ENCODE peak calls at places on chromosome 1, in seven cellular contexts. U, Y, I, D, B, E and M are unnamed samples.

GRCh38 chr1:5949761-5950100 is 42.5 kb downstream of the NPHP4 start:
- DNase-seq in U (no peak), Y (no peak), I (no peak), D (peak; percentile 17), B (no peak), E (no peak), M (no peak)

GRCh38 chr1:7704214-7705047 is 66.7 kb upstream of the VAMP3 start:
- DNase-seq in U (peak; percentile 78), Y (no peak), I (peak; percentile 94), D (peak; percentile 97), B (peak; percentile 90), E (peak; percentile 97), M (peak; percentile 99)

GRCh38 chr1:240178366-240178765 is 86.7 kb downstream of the FMN2 start:
- DNase-seq in U (peak; percentile 27), Y (no peak), I (no peak), D (no peak), B (no peak), E (no peak), M (no peak)

GRCh38 chr1:31154000-31154631 is 85.6 kb downstream of the NKAIN1 start:
- DNase-seq in U (no peak), Y (no peak), I (no peak), D (no peak), B (no peak), E (no peak), M (no peak)

GRCh38 chr1:169577981-169578738 is 8.1 kb downstream of the F5 start:
- DNase-seq in U (no peak), Y (no peak), I (no peak), D (no peak), B (no peak), E (no peak), M (no peak)

GRCh38 chr1:203175237-203176181 is at the start of gene MYBPH:
- DNase-seq in U (no peak), Y (no peak), I (peak; percentile 22), D (no peak), B (no peak), E (no peak), M (no peak)

GRCh38 chr1:87942165-87942564 is 613.5 kb downstream of the LMO4 start:
- DNase-seq in U (peak; percentile 35), Y (no peak), I (no peak), D (no peak), B (no peak), E (no peak), M (no peak)

GRCh38 chr1:35656148-35656862 is 15.0 kb upstream of the PSMB2 start:
- DNase-seq in U (peak; percentile 76), Y (no peak), I (no peak), D (no peak), B (no peak), E (no peak), M (no peak)

GRCh38 chr1:232474821-232475220 is 155.1 kb downstream of the SIPA1L2 start:
- DNase-seq in U (peak; percentile 37), Y (no peak), I (no peak), D (no peak), B (no peak), E (no peak), M (no peak)

GRCh38 chr1:39317111-39317510 is 112.6 kb downstream of the MACF1 start:
- DNase-seq in U (peak; percentile 10), Y (no peak), I (no peak), D (no peak), B (no peak), E (no peak), M (no peak)

GRCh38 chr1:244957122-244957521 is 92.8 kb upstream of the HNRNPU start:
- DNase-seq in U (no peak), Y (no peak), I (no peak), D (no peak), B (no peak), E (no peak), M (no peak)

GRCh38 chr1:219664310-219665029 is 51.6 kb upstream of the ZC3H11B start:
- DNase-seq in U (no peak), Y (no peak), I (no peak), D (no peak), B (no peak), E (no peak), M (no peak)

GRCh38 chr1:9942399-9942938 is 722 bp downstream of the LZIC start:
- DNase-seq in U (peak; percentile 72), Y (no peak), I (no peak), D (no peak), B (peak; percentile 72), E (peak; percentile 18), M (no peak)

GRCh38 chr1:29706936-29707335 is 470.6 kb downstream of the PTPRU start:
- DNase-seq in U (peak; percentile 44), Y (no peak), I (no peak), D (no peak), B (peak; percentile 28), E (peak; percentile 67), M (peak; percentile 94)

GRCh38 chr1:231808990-231809389 is 182.4 kb downstream of the DISC1 start:
- DNase-seq in U (peak; percentile 33), Y (peak; percentile 77), I (no peak), D (no peak), B (no peak), E (no peak), M (no peak)

GRCh38 chr1:230232352-230232751 is 165.3 kb downstream of the GALNT2 start:
- DNase-seq in U (peak; percentile 10), Y (no peak), I (peak; percentile 27), D (no peak), B (no peak), E (no peak), M (no peak)

GRCh38 chr1:179206817-179207216 is 22.7 kb downstream of the ABL2 start:
- DNase-seq in U (no peak), Y (no peak), I (no peak), D (no peak), B (no peak), E (no peak), M (no peak)

GRCh38 chr1:55212349-55213028 is 2.7 kb downstream of the USP24 start:
- DNase-seq in U (no peak), Y (no peak), I (no peak), D (no peak), B (no peak), E (no peak), M (no peak)

GRCh38 chr1:30716646-30717045 is 6.7 kb downstream of the MATN1 start:
- DNase-seq in U (no peak), Y (no peak), I (no peak), D (no peak), B (no peak), E (no peak), M (no peak)

GRCh38 chr1:52237430-52237829 is 95.5 kb downstream of the ZFYVE9 start:
- DNase-seq in U (peak; percentile 86), Y (peak; percentile 48), I (no peak), D (no peak), B (no peak), E (no peak), M (no peak)

GRCh38 chr1:17544951-17545350 is 5.5 kb downstream of the ARHGEF10L start:
- DNase-seq in U (peak; percentile 37), Y (no peak), I (no peak), D (no peak), B (no peak), E (no peak), M (no peak)

GRCh38 chr1:37691497-37692077 is 729 bp upstream of the CDCA8 start:
- DNase-seq in U (peak; percentile 45), Y (no peak), I (peak; percentile 11), D (peak; percentile 59), B (peak; percentile 39), E (peak; percentile 33), M (peak; percentile 51)

GRCh38 chr1:219954052-219954451 is 25.7 kb upstream of the SLC30A10 start:
- DNase-seq in U (no peak), Y (no peak), I (no peak), D (no peak), B (no peak), E (no peak), M (no peak)

GRCh38 chr1:244196890-244197289 is 145.8 kb downstream of the ZBTB18 start:
- DNase-seq in U (no peak), Y (no peak), I (no peak), D (no peak), B (no peak), E (no peak), M (no peak)

GRCh38 chr1:156944848-156945247 is 24.4 kb downstream of the LRRC71 start:
- DNase-seq in U (no peak), Y (no peak), I (no peak), D (no peak), B (no peak), E (no peak), M (no peak)

GRCh38 chr1:212359794-212360479 is 54.7 kb downstream of the PACC1 start:
- DNase-seq in U (no peak), Y (no peak), I (no peak), D (no peak), B (no peak), E (no peak), M (no peak)

GRCh38 chr1:235050911-235051360 is 77.7 kb downstream of the TOMM20 start:
- DNase-seq in U (peak; percentile 84), Y (no peak), I (peak; percentile 56), D (no peak), B (no peak), E (no peak), M (peak; percentile 62)

GRCh38 chr1:46202975-46203737 is at the start of gene LURAP1:
- DNase-seq in U (peak; percentile 72), Y (no peak), I (peak; percentile 71), D (no peak), B (peak; percentile 55), E (peak; percentile 26), M (peak; percentile 60)

GRCh38 chr1:184485731-184486723 is 99.2 kb downstream of the C1orf21 start:
- DNase-seq in U (peak; percentile 33), Y (no peak), I (no peak), D (no peak), B (no peak), E (no peak), M (no peak)

GRCh38 chr1:233281711-233282581 is 13.6 kb downstream of the PCNX2 start:
- DNase-seq in U (peak; percentile 55), Y (no peak), I (no peak), D (no peak), B (no peak), E (no peak), M (no peak)

GRCh38 chr1:30635386-30635975 is 87.9 kb downstream of the MATN1 start:
- DNase-seq in U (no peak), Y (no peak), I (no peak), D (no peak), B (no peak), E (no peak), M (no peak)

GRCh38 chr1:184409011-184409410 is 22.2 kb downstream of the C1orf21 start:
- DNase-seq in U (peak; percentile 45), Y (no peak), I (no peak), D (no peak), B (no peak), E (no peak), M (no peak)

GRCh38 chr1:70504176-70504820 is 93.2 kb downstream of the CTH start:
- DNase-seq in U (no peak), Y (peak; percentile 23), I (no peak), D (no peak), B (peak; percentile 7), E (no peak), M (no peak)